ENCODE peak calls at places on chromosomes 13 and 19, in ten cellular contexts. One of them, this sample, is unnamed. For H3K27me3 and H3K36me3, the result is how much of the 10 kb centered on the place peaks cover.

GRCh38 chr13:77207943-77208342 is 119.0 kb downstream of the MYCBP2 start:
- DNase-seq in cardiac muscle cell: no peak
- DNase-seq in left lung: no peak
- DNase-seq in fibroblast of lung: peak
- DNase-seq in thoracic aorta: no peak
- DNase-seq in uterus: no peak
- DNase-seq in transverse colon: no peak
- DNase-seq in pancreas: no peak
- DNase-seq in GM23248: peak
- DNase-seq in tibial nerve: no peak
- DNase-seq in this sample: peak

GRCh38 chr19:15892012-15892411 is 5.9 kb downstream of the CYP4F2 start:
- DNase-seq in thoracic aorta: no peak
- DNase-seq in cardiac muscle cell: no peak
- DNase-seq in GM23248: no peak
- DNase-seq in left lung: no peak
- DNase-seq in fibroblast of lung: no peak
- DNase-seq in tibial nerve: no peak
- DNase-seq in uterus: no peak
- DNase-seq in transverse colon: no peak
- DNase-seq in pancreas: no peak
- DNase-seq in this sample: no peak

GRCh38 chr19:14686411-14686810 is 3.4 kb upstream of the ZNF333 start:
- DNase-seq in transverse colon: peak
- DNase-seq in pancreas: no peak
- DNase-seq in thoracic aorta: no peak
- DNase-seq in left lung: no peak
- DNase-seq in uterus: no peak
- DNase-seq in tibial nerve: no peak
- DNase-seq in fibroblast of lung: no peak
- DNase-seq in GM23248: peak
- DNase-seq in cardiac muscle cell: peak
- DNase-seq in this sample: no peak

GRCh38 chr13:100520936-100521765 is 67.4 kb downstream of the GGACT start:
- DNase-seq in tibial nerve: no peak
- DNase-seq in cardiac muscle cell: no peak
- DNase-seq in transverse colon: no peak
- DNase-seq in GM23248: no peak
- DNase-seq in thoracic aorta: no peak
- DNase-seq in pancreas: no peak
- DNase-seq in fibroblast of lung: no peak
- DNase-seq in uterus: no peak
- DNase-seq in left lung: peak
- DNase-seq in this sample: no peak

GRCh38 chr13:27573265-27573664 is 47.1 kb downstream of the LNX2 start:
- DNase-seq in transverse colon: no peak
- DNase-seq in tibial nerve: no peak
- DNase-seq in thoracic aorta: no peak
- DNase-seq in fibroblast of lung: peak
- DNase-seq in GM23248: peak
- DNase-seq in pancreas: no peak
- DNase-seq in left lung: no peak
- DNase-seq in uterus: no peak
- DNase-seq in cardiac muscle cell: no peak
- DNase-seq in this sample: peak

GRCh38 chr19:1070931-1071791 is 4.2 kb downstream of the ARHGAP45 start:
- DNase-seq in pancreas: no peak
- DNase-seq in transverse colon: no peak
- DNase-seq in uterus: no peak
- DNase-seq in fibroblast of lung: no peak
- DNase-seq in cardiac muscle cell: peak
- DNase-seq in thoracic aorta: no peak
- DNase-seq in GM23248: peak
- DNase-seq in left lung: peak
- DNase-seq in tibial nerve: no peak
- DNase-seq in this sample: no peak

GRCh38 chr13:75469087-75469486 is 12.9 kb downstream of the TBC1D4 start:
- DNase-seq in transverse colon: no peak
- DNase-seq in left lung: no peak
- DNase-seq in thoracic aorta: no peak
- DNase-seq in GM23248: no peak
- DNase-seq in pancreas: no peak
- DNase-seq in uterus: no peak
- DNase-seq in fibroblast of lung: no peak
- DNase-seq in cardiac muscle cell: no peak
- DNase-seq in tibial nerve: no peak
- DNase-seq in this sample: no peak

GRCh38 chr19:6417713-6418561 is 6.7 kb downstream of the KHSRP start:
- DNase-seq in uterus: peak
- DNase-seq in tibial nerve: no peak
- DNase-seq in pancreas: peak
- DNase-seq in fibroblast of lung: peak
- DNase-seq in thoracic aorta: no peak
- DNase-seq in GM23248: peak
- DNase-seq in cardiac muscle cell: no peak
- DNase-seq in transverse colon: no peak
- DNase-seq in left lung: no peak
- DNase-seq in this sample: no peak

GRCh38 chr19:18167011-18167410 is 6.6 kb upstream of the IFI30 start:
- DNase-seq in left lung: no peak
- DNase-seq in GM23248: no peak
- DNase-seq in fibroblast of lung: no peak
- DNase-seq in uterus: no peak
- DNase-seq in cardiac muscle cell: no peak
- DNase-seq in pancreas: no peak
- DNase-seq in tibial nerve: no peak
- DNase-seq in transverse colon: no peak
- DNase-seq in thoracic aorta: no peak
- DNase-seq in this sample: no peak

GRCh38 chr19:17117250-17117789 is 41.7 kb downstream of the MYO9B start:
- DNase-seq in left lung: no peak
- DNase-seq in transverse colon: no peak
- DNase-seq in tibial nerve: no peak
- DNase-seq in uterus: no peak
- DNase-seq in thoracic aorta: no peak
- DNase-seq in cardiac muscle cell: no peak
- DNase-seq in pancreas: no peak
- DNase-seq in GM23248: peak
- DNase-seq in fibroblast of lung: no peak
- DNase-seq in this sample: no peak

GRCh38 chr13:60329221-60329983 is 67.6 kb upstream of the TDRD3 start:
- DNase-seq in left lung: no peak
- DNase-seq in thoracic aorta: no peak
- DNase-seq in transverse colon: peak
- DNase-seq in fibroblast of lung: peak
- DNase-seq in uterus: no peak
- DNase-seq in GM23248: peak
- DNase-seq in pancreas: peak
- DNase-seq in cardiac muscle cell: peak
- DNase-seq in tibial nerve: no peak
- DNase-seq in this sample: peak

GRCh38 chr19:15964231-15964630 is 15.4 kb downstream of the OR10H4 start:
- DNase-seq in uterus: no peak
- DNase-seq in fibroblast of lung: no peak
- DNase-seq in GM23248: no peak
- DNase-seq in left lung: no peak
- DNase-seq in cardiac muscle cell: no peak
- DNase-seq in thoracic aorta: no peak
- DNase-seq in pancreas: no peak
- DNase-seq in tibial nerve: no peak
- DNase-seq in transverse colon: no peak
- DNase-seq in this sample: no peak

GRCh38 chr13:27054760-27055159 is 116.9 kb downstream of the USP12 start:
- DNase-seq in uterus: no peak
- DNase-seq in GM23248: no peak
- DNase-seq in tibial nerve: no peak
- DNase-seq in cardiac muscle cell: no peak
- DNase-seq in transverse colon: no peak
- DNase-seq in fibroblast of lung: no peak
- DNase-seq in pancreas: no peak
- DNase-seq in thoracic aorta: no peak
- DNase-seq in left lung: no peak
- DNase-seq in this sample: no peak

GRCh38 chr13:77918391-77919261 is at the start of gene EDNRB:
- DNase-seq in fibroblast of lung: peak
- DNase-seq in uterus: peak
- DNase-seq in transverse colon: peak
- DNase-seq in cardiac muscle cell: peak
- DNase-seq in tibial nerve: peak
- DNase-seq in left lung: peak
- DNase-seq in pancreas: no peak
- DNase-seq in thoracic aorta: no peak
- DNase-seq in GM23248: peak
- DNase-seq in this sample: peak

GRCh38 chr19:4343845-4344713 is 717 bp downstream of the MPND start:
- DNase-seq in uterus: no peak
- DNase-seq in fibroblast of lung: no peak
- DNase-seq in cardiac muscle cell: no peak
- DNase-seq in transverse colon: no peak
- DNase-seq in thoracic aorta: no peak
- DNase-seq in tibial nerve: no peak
- DNase-seq in left lung: peak
- DNase-seq in GM23248: no peak
- DNase-seq in pancreas: no peak
- DNase-seq in this sample: no peak

GRCh38 chr19:57135797-57136196 is 9.2 kb downstream of the ZIM3 start:
- DNase-seq in thoracic aorta: no peak
- DNase-seq in cardiac muscle cell: no peak
- DNase-seq in transverse colon: no peak
- DNase-seq in fibroblast of lung: no peak
- DNase-seq in pancreas: no peak
- DNase-seq in left lung: no peak
- DNase-seq in GM23248: no peak
- DNase-seq in uterus: no peak
- DNase-seq in tibial nerve: no peak
- DNase-seq in this sample: no peak
- H3K27me3 ChIP-seq in thoracic aorta: under half
- H3K27me3 ChIP-seq in cardiac muscle cell: under half
- H3K27me3 ChIP-seq in transverse colon: under half
- H3K27me3 ChIP-seq in fibroblast of lung: under half
- H3K27me3 ChIP-seq in pancreas: under half
- H3K27me3 ChIP-seq in left lung: under half
- H3K27me3 ChIP-seq in GM23248: under half
- H3K27me3 ChIP-seq in uterus: under half
- H3K27me3 ChIP-seq in tibial nerve: under half
- H3K27me3 ChIP-seq in this sample: under half

DNA sequence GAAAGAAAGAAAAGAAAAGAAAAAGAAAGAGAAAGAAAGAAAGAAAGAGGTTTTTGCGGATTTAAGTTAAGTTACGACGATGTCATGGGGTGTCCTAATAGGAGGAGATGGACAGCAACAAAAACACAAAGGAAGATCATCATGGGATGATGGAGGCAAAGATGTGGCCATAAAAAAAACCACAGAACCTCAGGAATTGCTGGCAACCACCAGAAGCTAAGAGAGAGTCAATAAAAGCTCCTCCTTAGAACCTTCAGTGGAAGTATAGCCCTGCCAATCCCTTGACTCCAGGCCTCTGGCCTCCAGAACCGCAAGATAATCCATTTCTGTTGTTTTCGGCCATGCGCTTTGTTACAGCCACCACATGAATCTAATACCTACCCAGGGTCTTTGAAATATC is 11.5 kb downstream of the PLEKHA4 start:
- DNase-seq in tibial nerve: no peak
- DNase-seq in thoracic aorta: no peak
- DNase-seq in left lung: no peak
- DNase-seq in fibroblast of lung: peak
- DNase-seq in pancreas: no peak
- DNase-seq in GM23248: peak
- DNase-seq in transverse colon: no peak
- DNase-seq in cardiac muscle cell: no peak
- DNase-seq in uterus: no peak
- DNase-seq in this sample: no peak
- H3K36me3 ChIP-seq in tibial nerve: under half
- H3K36me3 ChIP-seq in thoracic aorta: under half
- H3K36me3 ChIP-seq in left lung: under half
- H3K36me3 ChIP-seq in fibroblast of lung: under half
- H3K36me3 ChIP-seq in pancreas: under half
- H3K36me3 ChIP-seq in GM23248: under half
- H3K36me3 ChIP-seq in transverse colon: under half
- H3K36me3 ChIP-seq in cardiac muscle cell: under half
- H3K36me3 ChIP-seq in uterus: under half
- H3K36me3 ChIP-seq in this sample: under half

DNA sequence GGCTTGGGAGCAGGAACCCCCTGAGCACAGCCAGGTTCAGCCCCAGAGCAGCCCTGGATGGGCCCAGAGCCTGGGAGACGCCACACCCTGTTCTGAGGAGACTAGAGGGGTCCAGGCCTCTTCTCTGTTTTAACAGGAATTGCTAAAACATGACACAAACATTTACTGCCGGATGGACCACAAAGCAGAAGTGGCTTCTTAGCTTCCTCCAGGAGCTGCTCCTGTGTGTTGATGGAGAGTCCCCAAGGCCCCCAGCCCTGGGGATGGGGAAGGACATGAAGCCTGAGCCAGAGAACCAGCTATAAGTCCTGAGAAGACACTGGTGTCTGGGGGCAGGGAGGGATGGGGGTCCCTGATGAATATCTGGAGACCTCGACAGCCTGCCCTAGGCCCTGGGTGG is 14.6 kb downstream of the CEACAM3 start:
- DNase-seq in transverse colon: no peak
- DNase-seq in GM23248: no peak
- DNase-seq in pancreas: no peak
- DNase-seq in left lung: peak
- DNase-seq in uterus: no peak
- DNase-seq in cardiac muscle cell: no peak
- DNase-seq in fibroblast of lung: no peak
- DNase-seq in thoracic aorta: no peak
- DNase-seq in tibial nerve: no peak
- DNase-seq in this sample: no peak
- H3K27me3 ChIP-seq in transverse colon: under half
- H3K27me3 ChIP-seq in GM23248: under half
- H3K27me3 ChIP-seq in pancreas: under half
- H3K27me3 ChIP-seq in left lung: under half
- H3K27me3 ChIP-seq in uterus: under half
- H3K27me3 ChIP-seq in cardiac muscle cell: under half
- H3K27me3 ChIP-seq in fibroblast of lung: under half
- H3K27me3 ChIP-seq in thoracic aorta: under half
- H3K27me3 ChIP-seq in tibial nerve: under half
- H3K27me3 ChIP-seq in this sample: under half

DNA sequence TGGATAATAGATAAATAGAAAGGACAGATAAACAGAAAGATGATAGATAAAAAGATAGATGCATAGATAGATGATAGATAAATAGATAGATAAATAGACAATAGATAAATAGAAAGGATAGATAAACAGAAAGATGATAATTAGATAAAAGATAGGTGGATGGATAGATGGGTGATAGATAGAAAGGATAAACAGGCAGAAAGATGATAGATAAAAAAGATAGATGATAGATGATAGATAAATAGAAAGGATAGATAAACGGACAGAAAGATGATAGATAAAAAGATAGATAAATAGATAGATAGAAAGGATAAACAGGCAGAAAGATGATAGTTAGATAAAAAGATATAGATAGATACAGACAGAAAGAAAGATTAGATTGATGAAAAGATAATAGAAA is 92.3 kb upstream of the UQCRFS1 start:
- DNase-seq in pancreas: no peak
- DNase-seq in uterus: no peak
- DNase-seq in thoracic aorta: no peak
- DNase-seq in left lung: no peak
- DNase-seq in GM23248: no peak
- DNase-seq in cardiac muscle cell: no peak
- DNase-seq in tibial nerve: no peak
- DNase-seq in fibroblast of lung: no peak
- DNase-seq in transverse colon: no peak
- DNase-seq in this sample: no peak
- H3K36me3 ChIP-seq in pancreas: under half
- H3K36me3 ChIP-seq in uterus: under half
- H3K36me3 ChIP-seq in thoracic aorta: under half
- H3K36me3 ChIP-seq in left lung: under half
- H3K36me3 ChIP-seq in GM23248: under half
- H3K36me3 ChIP-seq in cardiac muscle cell: under half
- H3K36me3 ChIP-seq in tibial nerve: under half
- H3K36me3 ChIP-seq in fibroblast of lung: under half
- H3K36me3 ChIP-seq in transverse colon: under half
- H3K36me3 ChIP-seq in this sample: under half